ENCODE peak calls at places on chromosomes 4 and X, in ten cellular contexts. O, S, P, V, N, B, G, Y, D and R are unnamed samples.
A peak's percentile ranks its signal among the peaks of the same experiment; 100 is the strongest.

GRCh38 chrX:37331546-37331945 is 17.6 kb upstream of the PRRG1 start:
- DNase-seq in O (no peak), S (no peak), P (no peak), V (no peak), N (no peak), B (no peak), G (no peak), Y (no peak), D (no peak), R (no peak)

GRCh38 chr4:184284336-184284690 is 66.6 kb upstream of the ENPP6 start:
- DNase-seq in O (no peak), S (no peak), P (no peak), V (no peak), N (no peak), B (no peak), G (no peak), Y (no peak), D (no peak), R (no peak)

GRCh38 chr4:139083533-139084424 is 68.2 kb downstream of the NOCT start:
- DNase-seq in O (peak; percentile 58), S (peak; percentile 35), P (peak; percentile 93), V (peak; percentile 92), N (peak; percentile 58), B (peak; percentile 91), G (peak; percentile 89), Y (peak; percentile 96), D (peak; percentile 85), R (peak; percentile 56)

GRCh38 chr4:122898370-122899150 is 23.8 kb downstream of the NUDT6 start:
- DNase-seq in O (no peak), S (no peak), P (no peak), V (no peak), N (no peak), B (no peak), G (peak; percentile 95), Y (no peak), D (no peak), R (peak; percentile 39)

GRCh38 chr4:78644744-78645330 is 93.3 kb downstream of the ANXA3 start:
- DNase-seq in O (peak; percentile 28), S (peak; percentile 73), P (peak; percentile 81), V (peak; percentile 62), N (peak; percentile 62), B (peak; percentile 1), G (peak; percentile 77), Y (peak; percentile 92), D (no peak), R (peak; percentile 23)

GRCh38 chr4:120763650-120764049 is 158.9 kb downstream of the PRDM5 start:
- DNase-seq in O (no peak), S (no peak), P (no peak), V (no peak), N (no peak), B (no peak), G (no peak), Y (no peak), D (no peak), R (no peak)

GRCh38 chr4:123398803-123399637 is 2.4 kb downstream of the SPRY1 start:
- DNase-seq in O (no peak), S (peak; percentile 27), P (peak; percentile 78), V (peak; percentile 71), N (peak; percentile 49), B (peak; percentile 58), G (no peak), Y (peak; percentile 83), D (peak; percentile 63), R (peak; percentile 66)

GRCh38 chrX:19649227-19650009 is 134.1 kb upstream of the MAP3K15 start:
- DNase-seq in O (no peak), S (no peak), P (no peak), V (no peak), N (no peak), B (no peak), G (peak; percentile 56), Y (no peak), D (no peak), R (no peak)

GRCh38 chr4:17646693-17647092 is 32.3 kb downstream of the MED28 start:
- DNase-seq in O (no peak), S (no peak), P (no peak), V (no peak), N (no peak), B (peak; percentile 19), G (no peak), Y (no peak), D (no peak), R (no peak)

GRCh38 chrX:264634-265455 is 16.3 kb upstream of the PLCXD1 start:
- DNase-seq in O (no peak), S (no peak), P (no peak), V (no peak), N (no peak), B (no peak), G (no peak), Y (no peak), D (no peak), R (no peak)

GRCh38 chrX:153821066-153821465 is 9.3 kb downstream of the PDZD4 start:
- DNase-seq in O (no peak), S (no peak), P (no peak), V (no peak), N (no peak), B (no peak), G (no peak), Y (no peak), D (no peak), R (no peak)

GRCh38 chrX:45697591-45697990 is 496.9 kb upstream of the DIPK2B start:
- DNase-seq in O (no peak), S (no peak), P (no peak), V (no peak), N (no peak), B (no peak), G (peak; percentile 90), Y (no peak), D (no peak), R (no peak)

GRCh38 chr4:122988696-122989095 is 66.3 kb upstream of the NUDT6 start:
- DNase-seq in O (no peak), S (no peak), P (no peak), V (no peak), N (no peak), B (no peak), G (no peak), Y (no peak), D (no peak), R (no peak)